ENCODE peak calls at places on chromosomes 4 and X, in seven cellular contexts. A, D, T, S, W, X and M are unnamed samples.

GRCh38 chr4:185457136-185457535 is 14.4 kb downstream of the CCDC110 start:
- DNase-seq in W (no peak), D (no peak), A (no peak), X (no peak), T (no peak), S (no peak), M (no peak)

GRCh38 chrX:11944486-11944885 is 186.4 kb downstream of the MSL3 start:
- DNase-seq in W (no peak), A (no peak), S (peak), D (no peak), X (no peak), T (peak), M (peak)

GRCh38 chr4:74503580-74503979 is 58.6 kb downstream of the AREG start:
- DNase-seq in S (peak), X (no peak), T (no peak), A (no peak), W (no peak), D (no peak), M (no peak)

GRCh38 chr4:40414673-40415072 is 79.5 kb downstream of the CHRNA9 start:
- DNase-seq in S (no peak), A (no peak), W (no peak), T (no peak), X (no peak), D (no peak), M (no peak)

GRCh38 chr4:8468746-8469535 is 28.4 kb downstream of the TRMT44 start:
- DNase-seq in X (peak), D (peak), A (no peak), T (peak), W (no peak), S (peak), M (peak)

GRCh38 chr4:7328913-7329638 is 105.7 kb downstream of the PSAPL1 start:
- DNase-seq in X (no peak), A (no peak), W (no peak), D (peak), T (no peak), S (peak), M (no peak)

GRCh38 chr4:86376850-86377249 is 17.0 kb upstream of the MAPK10 start:
- DNase-seq in W (no peak), X (no peak), D (no peak), T (no peak), S (no peak), A (no peak), M (no peak)

GRCh38 chrX:36344301-36344700 is 424.8 kb downstream of the CFAP47 start:
- DNase-seq in D (no peak), T (no peak), W (no peak), X (no peak), S (no peak), A (no peak), M (no peak)

GRCh38 chr4:147831452-147832192 is 99.7 kb downstream of the ARHGAP10 start:
- DNase-seq in T (no peak), D (peak), S (peak), A (no peak), X (no peak), W (no peak), M (no peak)

GRCh38 chrX:53263597-53264094 is 17.7 kb downstream of the IQSEC2 start:
- DNase-seq in A (no peak), D (no peak), X (no peak), T (peak), W (no peak), S (peak), M (no peak)

GRCh38 chrX:144809025-144809424 is 438.3 kb upstream of the SPANXN1 start:
- DNase-seq in X (no peak), W (no peak), S (no peak), T (no peak), D (no peak), A (no peak), M (no peak)

GRCh38 chr4:107806196-107806595 is 18.5 kb upstream of the SGMS2 start:
- DNase-seq in D (no peak), A (no peak), T (no peak), W (no peak), S (no peak), X (no peak), M (no peak)

GRCh38 chrX:21004835-21005234 is 369.4 kb upstream of the CNKSR2 start:
- DNase-seq in D (no peak), T (no peak), X (no peak), S (no peak), A (no peak), W (no peak), M (no peak)

GRCh38 chr4:170697845-170698244 is 608.1 kb upstream of the AADAT start:
- DNase-seq in T (no peak), D (no peak), A (no peak), X (no peak), W (no peak), S (no peak), M (no peak)

GRCh38 chr4:123564758-123565346 is 168.3 kb downstream of the SPRY1 start:
- DNase-seq in A (no peak), W (no peak), S (peak), X (no peak), D (no peak), T (peak), M (peak)

GRCh38 chrX:151713859-151714258 is 2.0 kb upstream of the FATE1 start:
- DNase-seq in A (no peak), W (no peak), D (no peak), S (peak), X (no peak), T (peak), M (no peak)

GRCh38 chrX:33447285-33447684 is 235.9 kb upstream of the DMD start:
- DNase-seq in D (no peak), T (no peak), S (no peak), X (no peak), W (no peak), A (no peak), M (no peak)

GRCh38 chr4:114563536-114564315 is 34.9 kb upstream of the UGT8 start:
- DNase-seq in A (no peak), T (no peak), D (no peak), X (no peak), W (no peak), S (peak), M (no peak)

GRCh38 chrX:97907791-97908190 is 1024.1 kb downstream of the RPA4 start:
- DNase-seq in X (no peak), A (no peak), T (no peak), D (no peak), W (no peak), S (no peak), M (no peak)

GRCh38 chrX:9847071-9847470 is 60.8 kb downstream of the SHROOM2 start:
- DNase-seq in D (no peak), T (no peak), X (no peak), A (no peak), S (peak), W (no peak), M (no peak)

GRCh38 chrX:132559101-132559500 is 70.3 kb upstream of the MBNL3 start:
- DNase-seq in S (no peak), W (no peak), D (no peak), X (no peak), T (no peak), A (no peak), M (no peak)

GRCh38 chr4:39357002-39357401 is 9.2 kb downstream of the RFC1 start:
- DNase-seq in X (no peak), A (no peak), W (no peak), S (no peak), T (no peak), D (no peak), M (no peak)

GRCh38 chr4:26192921-26193894 is 127.6 kb upstream of the RBPJ start:
- DNase-seq in D (no peak), T (no peak), W (no peak), S (no peak), X (no peak), A (no peak), M (no peak)

GRCh38 chrX:33001107-33001506 is 210.2 kb downstream of the DMD start:
- DNase-seq in S (no peak), X (no peak), T (no peak), A (no peak), D (no peak), W (no peak), M (no peak)

GRCh38 chr4:9999956-10000551 is 21.2 kb downstream of the SLC2A9 start:
- DNase-seq in W (no peak), S (peak), X (no peak), T (no peak), A (no peak), D (no peak), M (no peak)

GRCh38 chrX:25597561-25597960 is 540.6 kb upstream of the MAGEB18 start:
- DNase-seq in D (no peak), W (no peak), X (no peak), T (no peak), A (no peak), S (no peak), M (no peak)

GRCh38 chr4:84965558-84966381 is 720 bp downstream of the WDFY3 start:
- DNase-seq in X (peak), W (no peak), T (peak), A (no peak), S (peak), D (peak), M (peak)